ENCODE peak calls at places on chromosome 4, in six cellular contexts. One of them, this sample, is unnamed.

GRCh38 chr4:186599483-186599882 is 44.1 kb upstream of the MTNR1A start:
- DNase-seq in ovary: no peak
- DNase-seq in endodermal cell: no peak
- DNase-seq in body of pancreas: no peak
- DNase-seq in progenitor cell of endocrine pancreas: no peak
- DNase-seq in AG09309: no peak
- DNase-seq in this sample: no peak

GRCh38 chr4:120105472-120105871 is 38.8 kb upstream of the MAD2L1 start:
- DNase-seq in ovary: no peak
- DNase-seq in AG09309: no peak
- DNase-seq in endodermal cell: no peak
- DNase-seq in body of pancreas: no peak
- DNase-seq in progenitor cell of endocrine pancreas: no peak
- DNase-seq in this sample: no peak

GRCh38 chr4:108991929-108992328 is 229.1 kb upstream of the ETNPPL start:
- DNase-seq in progenitor cell of endocrine pancreas: no peak
- DNase-seq in ovary: no peak
- DNase-seq in AG09309: peak; percentile 17
- DNase-seq in body of pancreas: no peak
- DNase-seq in endodermal cell: no peak
- DNase-seq in this sample: no peak

GRCh38 chr4:6419452-6420028 is 52.9 kb downstream of the PPP2R2C start:
- DNase-seq in AG09309: no peak
- DNase-seq in body of pancreas: no peak
- DNase-seq in progenitor cell of endocrine pancreas: no peak
- DNase-seq in ovary: no peak
- DNase-seq in endodermal cell: no peak
- DNase-seq in this sample: no peak

GRCh38 chr4:185088899-185089298 is 54.2 kb upstream of the SLC25A4 start:
- DNase-seq in ovary: no peak
- DNase-seq in body of pancreas: no peak
- DNase-seq in AG09309: no peak
- DNase-seq in progenitor cell of endocrine pancreas: no peak
- DNase-seq in endodermal cell: no peak
- DNase-seq in this sample: no peak

GRCh38 chr4:152106113-152106763 is 345.4 kb upstream of the GATB start:
- DNase-seq in endodermal cell: no peak
- DNase-seq in body of pancreas: peak; percentile 63
- DNase-seq in AG09309: peak; percentile 92
- DNase-seq in ovary: peak; percentile 30
- DNase-seq in progenitor cell of endocrine pancreas: no peak
- DNase-seq in this sample: peak; percentile 22

GRCh38 chr4:118941149-118941548 is 52.5 kb downstream of the SYNPO2 start:
- DNase-seq in ovary: peak; percentile 40
- DNase-seq in progenitor cell of endocrine pancreas: no peak
- DNase-seq in body of pancreas: peak; percentile 27
- DNase-seq in endodermal cell: no peak
- DNase-seq in AG09309: no peak
- DNase-seq in this sample: no peak

GRCh38 chr4:189124791-189125190 is 815.9 kb upstream of the FRG1 start:
- DNase-seq in AG09309: no peak
- DNase-seq in progenitor cell of endocrine pancreas: no peak
- DNase-seq in body of pancreas: no peak
- DNase-seq in endodermal cell: no peak
- DNase-seq in ovary: no peak
- DNase-seq in this sample: no peak

GRCh38 chr4:82753725-82754410 is 44.7 kb downstream of the SCD5 start:
- DNase-seq in body of pancreas: peak; percentile 21
- DNase-seq in ovary: peak; percentile 57
- DNase-seq in endodermal cell: peak; percentile 43
- DNase-seq in AG09309: no peak
- DNase-seq in progenitor cell of endocrine pancreas: no peak
- DNase-seq in this sample: no peak

GRCh38 chr4:25552580-25553271 is 102.9 kb upstream of the SLC34A2 start:
- DNase-seq in body of pancreas: peak; percentile 81
- DNase-seq in endodermal cell: peak; percentile 51
- DNase-seq in AG09309: no peak
- DNase-seq in ovary: no peak
- DNase-seq in progenitor cell of endocrine pancreas: no peak
- DNase-seq in this sample: peak; percentile 60

GRCh38 chr4:100100985-100101384 is 89.3 kb downstream of the DDIT4L start:
- DNase-seq in ovary: no peak
- DNase-seq in body of pancreas: no peak
- DNase-seq in progenitor cell of endocrine pancreas: no peak
- DNase-seq in endodermal cell: peak; percentile 86
- DNase-seq in AG09309: no peak
- DNase-seq in this sample: no peak

GRCh38 chr4:169268951-169269781 is 1.6 kb downstream of the SH3RF1 start:
- DNase-seq in endodermal cell: peak; percentile 60
- DNase-seq in progenitor cell of endocrine pancreas: no peak
- DNase-seq in body of pancreas: no peak
- DNase-seq in AG09309: peak; percentile 69
- DNase-seq in ovary: no peak
- DNase-seq in this sample: peak; percentile 29

GRCh38 chr4:155966171-155966570 is 12.5 kb upstream of the CTSO start:
- DNase-seq in AG09309: no peak
- DNase-seq in progenitor cell of endocrine pancreas: no peak
- DNase-seq in body of pancreas: no peak
- DNase-seq in endodermal cell: no peak
- DNase-seq in ovary: no peak
- DNase-seq in this sample: no peak

GRCh38 chr4:7558436-7558835 is 123.7 kb upstream of the PSAPL1 start:
- DNase-seq in endodermal cell: no peak
- DNase-seq in ovary: no peak
- DNase-seq in progenitor cell of endocrine pancreas: no peak
- DNase-seq in AG09309: no peak
- DNase-seq in body of pancreas: no peak
- DNase-seq in this sample: no peak

GRCh38 chr4:41214158-41215146 is at the start of gene APBB2:
- DNase-seq in AG09309: peak; percentile 84
- DNase-seq in body of pancreas: peak; percentile 97
- DNase-seq in progenitor cell of endocrine pancreas: peak; percentile 95
- DNase-seq in endodermal cell: peak; percentile 99
- DNase-seq in ovary: peak; percentile 97
- DNase-seq in this sample: peak; percentile 91

GRCh38 chr4:121073672-121074386 is 1.5 kb upstream of the NDNF start:
- DNase-seq in progenitor cell of endocrine pancreas: no peak
- DNase-seq in AG09309: no peak
- DNase-seq in body of pancreas: no peak
- DNase-seq in endodermal cell: peak; percentile 64
- DNase-seq in ovary: no peak
- DNase-seq in this sample: peak; percentile 6

GRCh38 chr4:167774646-167775045 is 317.7 kb upstream of the ANXA10 start:
- DNase-seq in progenitor cell of endocrine pancreas: no peak
- DNase-seq in body of pancreas: no peak
- DNase-seq in ovary: no peak
- DNase-seq in AG09309: no peak
- DNase-seq in endodermal cell: no peak
- DNase-seq in this sample: no peak

GRCh38 chr4:959338-960139 is 13.8 kb downstream of the DGKQ start:
- DNase-seq in progenitor cell of endocrine pancreas: no peak
- DNase-seq in endodermal cell: no peak
- DNase-seq in AG09309: no peak
- DNase-seq in ovary: no peak
- DNase-seq in body of pancreas: no peak
- DNase-seq in this sample: no peak

GRCh38 chr4:38905657-38906398 is 38.2 kb downstream of the FAM114A1 start:
- DNase-seq in ovary: peak; percentile 56
- DNase-seq in body of pancreas: no peak
- DNase-seq in progenitor cell of endocrine pancreas: no peak
- DNase-seq in endodermal cell: no peak
- DNase-seq in AG09309: no peak
- DNase-seq in this sample: no peak

GRCh38 chr4:41718907-41719306 is 29.6 kb downstream of the PHOX2B start:
- DNase-seq in AG09309: no peak
- DNase-seq in endodermal cell: no peak
- DNase-seq in ovary: no peak
- DNase-seq in progenitor cell of endocrine pancreas: no peak
- DNase-seq in body of pancreas: no peak
- DNase-seq in this sample: no peak

GRCh38 chr4:187618701-187619278 is 376.8 kb upstream of the ZFP42 start:
- DNase-seq in AG09309: peak; percentile 20
- DNase-seq in body of pancreas: no peak
- DNase-seq in ovary: no peak
- DNase-seq in progenitor cell of endocrine pancreas: no peak
- DNase-seq in endodermal cell: no peak
- DNase-seq in this sample: no peak

GRCh38 chr4:23455482-23455881 is 434.4 kb downstream of the PPARGC1A start:
- DNase-seq in AG09309: no peak
- DNase-seq in ovary: no peak
- DNase-seq in body of pancreas: peak; percentile 46
- DNase-seq in endodermal cell: peak; percentile 73
- DNase-seq in progenitor cell of endocrine pancreas: no peak
- DNase-seq in this sample: peak; percentile 14

GRCh38 chr4:184066584-184067300 is 150.9 kb downstream of the ENPP6 start:
- DNase-seq in progenitor cell of endocrine pancreas: no peak
- DNase-seq in endodermal cell: no peak
- DNase-seq in ovary: peak; percentile 18
- DNase-seq in body of pancreas: peak; percentile 41
- DNase-seq in AG09309: no peak
- DNase-seq in this sample: no peak

GRCh38 chr4:143424276-143424675 is 87.6 kb downstream of the GAB1 start:
- DNase-seq in AG09309: no peak
- DNase-seq in body of pancreas: no peak
- DNase-seq in endodermal cell: no peak
- DNase-seq in ovary: no peak
- DNase-seq in progenitor cell of endocrine pancreas: no peak
- DNase-seq in this sample: no peak

GRCh38 chr4:5964030-5964429 is 54.2 kb downstream of the C4orf50 start:
- DNase-seq in ovary: no peak
- DNase-seq in AG09309: no peak
- DNase-seq in progenitor cell of endocrine pancreas: no peak
- DNase-seq in endodermal cell: peak; percentile 57
- DNase-seq in body of pancreas: no peak
- DNase-seq in this sample: no peak

GRCh38 chr4:1376841-1377605 is 29.2 kb downstream of the NKX1-1 start:
- DNase-seq in endodermal cell: peak; percentile 70
- DNase-seq in AG09309: no peak
- DNase-seq in body of pancreas: no peak
- DNase-seq in ovary: no peak
- DNase-seq in progenitor cell of endocrine pancreas: no peak
- DNase-seq in this sample: no peak

GRCh38 chr4:119643306-119644042 is 14.9 kb upstream of the PDE5A start:
- DNase-seq in progenitor cell of endocrine pancreas: no peak
- DNase-seq in body of pancreas: no peak
- DNase-seq in endodermal cell: no peak
- DNase-seq in AG09309: no peak
- DNase-seq in ovary: no peak
- DNase-seq in this sample: no peak

GRCh38 chr4:141447761-141448160 is 188.6 kb upstream of the IL15 start:
- DNase-seq in AG09309: no peak
- DNase-seq in progenitor cell of endocrine pancreas: no peak
- DNase-seq in ovary: no peak
- DNase-seq in endodermal cell: no peak
- DNase-seq in body of pancreas: no peak
- DNase-seq in this sample: no peak

GRCh38 chr4:98542011-98542410 is 116.4 kb downstream of the TSPAN5 start:
- DNase-seq in progenitor cell of endocrine pancreas: no peak
- DNase-seq in body of pancreas: no peak
- DNase-seq in ovary: no peak
- DNase-seq in AG09309: no peak
- DNase-seq in endodermal cell: no peak
- DNase-seq in this sample: no peak

GRCh38 chr4:98544818-98545399 is 113.5 kb downstream of the TSPAN5 start:
- DNase-seq in endodermal cell: no peak
- DNase-seq in AG09309: no peak
- DNase-seq in progenitor cell of endocrine pancreas: no peak
- DNase-seq in body of pancreas: no peak
- DNase-seq in ovary: no peak
- DNase-seq in this sample: no peak

GRCh38 chr4:98544141-98544817 is 114.1 kb downstream of the TSPAN5 start:
- DNase-seq in ovary: no peak
- DNase-seq in endodermal cell: no peak
- DNase-seq in progenitor cell of endocrine pancreas: no peak
- DNase-seq in AG09309: no peak
- DNase-seq in body of pancreas: no peak
- DNase-seq in this sample: no peak

GRCh38 chr4:98546910-98547544 is 111.4 kb downstream of the TSPAN5 start:
- DNase-seq in endodermal cell: no peak
- DNase-seq in progenitor cell of endocrine pancreas: no peak
- DNase-seq in body of pancreas: no peak
- DNase-seq in ovary: peak; percentile 74
- DNase-seq in AG09309: peak; percentile 47
- DNase-seq in this sample: no peak
- TF ChIP-seq CTCF in endodermal cell: peak; percentile 21
- TF ChIP-seq CTCF in progenitor cell of endocrine pancreas: no peak
- TF ChIP-seq CTCF in body of pancreas: no peak
- TF ChIP-seq CTCF in ovary: peak; percentile 23
- TF ChIP-seq CTCF in AG09309: peak; percentile 33
- TF ChIP-seq CTCF in this sample: no peak

GRCh38 chr4:30860983-30861382 is 140.8 kb downstream of the PCDH7 start:
- DNase-seq in ovary: no peak
- DNase-seq in AG09309: no peak
- DNase-seq in progenitor cell of endocrine pancreas: no peak
- DNase-seq in body of pancreas: no peak
- DNase-seq in endodermal cell: no peak
- DNase-seq in this sample: no peak
- TF ChIP-seq CTCF in ovary: no peak
- TF ChIP-seq CTCF in AG09309: no peak
- TF ChIP-seq CTCF in progenitor cell of endocrine pancreas: no peak
- TF ChIP-seq CTCF in body of pancreas: no peak
- TF ChIP-seq CTCF in endodermal cell: no peak
- TF ChIP-seq CTCF in this sample: no peak

GRCh38 chr4:2911868-2912267 is 51.3 kb downstream of the NOP14 start:
- DNase-seq in endodermal cell: no peak
- DNase-seq in ovary: no peak
- DNase-seq in progenitor cell of endocrine pancreas: no peak
- DNase-seq in body of pancreas: no peak
- DNase-seq in AG09309: no peak
- DNase-seq in this sample: no peak

GRCh38 chr4:2910409-2910808 is 52.8 kb downstream of the NOP14 start:
- DNase-seq in body of pancreas: no peak
- DNase-seq in AG09309: no peak
- DNase-seq in ovary: no peak
- DNase-seq in progenitor cell of endocrine pancreas: no peak
- DNase-seq in endodermal cell: peak; percentile 65
- DNase-seq in this sample: no peak

GRCh38 chr4:2908686-2909085 is 54.5 kb downstream of the NOP14 start:
- DNase-seq in endodermal cell: no peak
- DNase-seq in ovary: no peak
- DNase-seq in AG09309: no peak
- DNase-seq in progenitor cell of endocrine pancreas: no peak
- DNase-seq in body of pancreas: no peak
- DNase-seq in this sample: no peak

GRCh38 chr4:2907706-2908293 is 55.4 kb downstream of the NOP14 start:
- DNase-seq in body of pancreas: peak; percentile 65
- DNase-seq in AG09309: no peak
- DNase-seq in ovary: no peak
- DNase-seq in progenitor cell of endocrine pancreas: peak; percentile 50
- DNase-seq in endodermal cell: no peak
- DNase-seq in this sample: peak; percentile 46

GRCh38 chr4:2909583-2909982 is 53.6 kb downstream of the NOP14 start:
- DNase-seq in endodermal cell: no peak
- DNase-seq in AG09309: no peak
- DNase-seq in body of pancreas: no peak
- DNase-seq in progenitor cell of endocrine pancreas: no peak
- DNase-seq in ovary: no peak
- DNase-seq in this sample: no peak
- TF ChIP-seq CTCF in endodermal cell: no peak
- TF ChIP-seq CTCF in AG09309: no peak
- TF ChIP-seq CTCF in body of pancreas: no peak
- TF ChIP-seq CTCF in progenitor cell of endocrine pancreas: no peak
- TF ChIP-seq CTCF in ovary: no peak
- TF ChIP-seq CTCF in this sample: no peak

GRCh38 chr4:48141048-48141447 is 7.0 kb upstream of the TXK start:
- DNase-seq in ovary: no peak
- DNase-seq in progenitor cell of endocrine pancreas: no peak
- DNase-seq in AG09309: peak; percentile 18
- DNase-seq in endodermal cell: no peak
- DNase-seq in body of pancreas: no peak
- DNase-seq in this sample: no peak
- TF ChIP-seq CTCF in ovary: no peak
- TF ChIP-seq CTCF in progenitor cell of endocrine pancreas: peak; percentile 77
- TF ChIP-seq CTCF in AG09309: peak; percentile 31
- TF ChIP-seq CTCF in endodermal cell: peak; percentile 84
- TF ChIP-seq CTCF in body of pancreas: peak; percentile 39
- TF ChIP-seq CTCF in this sample: no peak